ENCODE peak calls at places on chromosomes 2 and 18, in seven cellular contexts. V is mucosa of descending colon, Q is pancreas, S is GM23248, W is body of pancreas, R is transverse colon, K is adrenal gland. E is an unnamed sample.

GRCh38 chr2:19667085-19667484 is 234.7 kb downstream of the TTC32 start:
- DNase-seq in W (no peak), Q (no peak), S (peak; percentile 64), K (no peak), V (no peak), R (no peak), E (no peak)

GRCh38 chr2:152421521-152422367 is 86.8 kb downstream of the FMNL2 start:
- DNase-seq in Q (peak; percentile 38), V (peak; percentile 73), R (peak; percentile 48), K (peak; percentile 78), S (peak; percentile 98), W (peak; percentile 84), E (no peak)

GRCh38 chr2:183951636-183952035 is 646.7 kb upstream of the ZNF804A start:
- DNase-seq in K (no peak), W (no peak), S (no peak), R (no peak), V (no peak), Q (no peak), E (no peak)

GRCh38 chr2:6877402-6878305 is at the start of gene RSAD2:
- DNase-seq in R (peak; percentile 22), S (peak; percentile 66), W (peak; percentile 68), V (peak; percentile 67), Q (peak; percentile 51), K (peak; percentile 45), E (no peak)

GRCh38 chr18:58993260-58993659 is 128.6 kb downstream of the ZNF532 start:
- DNase-seq in K (no peak), V (no peak), Q (no peak), R (no peak), W (peak; percentile 20), S (peak; percentile 93), E (no peak)

GRCh38 chr18:62767321-62767720 is 52.0 kb downstream of the PHLPP1 start:
- DNase-seq in R (no peak), Q (no peak), K (no peak), S (peak; percentile 55), V (no peak), W (no peak), E (no peak)

GRCh38 chr2:105490204-105490603 is 91.4 kb upstream of the FHL2 start:
- DNase-seq in Q (no peak), V (no peak), S (no peak), W (peak; percentile 13), K (no peak), R (no peak), E (no peak)

GRCh38 chr2:41853427-41854191 is 194.2 kb upstream of the PKDCC start:
- DNase-seq in K (peak; percentile 78), Q (no peak), W (peak; percentile 66), S (peak; percentile 80), R (peak; percentile 51), V (peak; percentile 79), E (no peak)

GRCh38 chr2:176584333-176584732 is 315.1 kb downstream of the MTX2 start:
- DNase-seq in Q (peak; percentile 21), K (no peak), R (no peak), S (peak; percentile 82), V (peak; percentile 11), W (peak; percentile 6), E (no peak)

GRCh38 chr2:237600205-237600846 is 9.8 kb upstream of the RAB17 start:
- DNase-seq in V (no peak), W (peak; percentile 39), K (no peak), R (no peak), S (peak; percentile 84), Q (no peak), E (no peak)

GRCh38 chr2:37885329-37885993 is 39.6 kb upstream of the RMDN2 start:
- DNase-seq in W (no peak), K (no peak), Q (no peak), R (no peak), S (no peak), V (no peak), E (no peak)

GRCh38 chr2:80548469-80548868 is 243.9 kb upstream of the LRRTM1 start:
- DNase-seq in R (no peak), S (no peak), V (no peak), W (no peak), Q (no peak), K (no peak), E (no peak)

GRCh38 chr2:228827056-228827455 is 444.0 kb downstream of the PID1 start:
- DNase-seq in W (no peak), K (no peak), Q (no peak), R (no peak), S (peak; percentile 62), V (no peak), E (no peak)

GRCh38 chr2:150109912-150110311 is 377.6 kb downstream of the RND3 start:
- DNase-seq in R (no peak), V (no peak), W (no peak), S (no peak), K (no peak), Q (no peak), E (no peak)

GRCh38 chr2:179106342-179107178 is 56.6 kb upstream of the CCDC141 start:
- DNase-seq in W (peak; percentile 81), K (peak; percentile 48), Q (peak; percentile 50), V (peak; percentile 12), R (no peak), S (peak; percentile 97), E (no peak)

DNA sequence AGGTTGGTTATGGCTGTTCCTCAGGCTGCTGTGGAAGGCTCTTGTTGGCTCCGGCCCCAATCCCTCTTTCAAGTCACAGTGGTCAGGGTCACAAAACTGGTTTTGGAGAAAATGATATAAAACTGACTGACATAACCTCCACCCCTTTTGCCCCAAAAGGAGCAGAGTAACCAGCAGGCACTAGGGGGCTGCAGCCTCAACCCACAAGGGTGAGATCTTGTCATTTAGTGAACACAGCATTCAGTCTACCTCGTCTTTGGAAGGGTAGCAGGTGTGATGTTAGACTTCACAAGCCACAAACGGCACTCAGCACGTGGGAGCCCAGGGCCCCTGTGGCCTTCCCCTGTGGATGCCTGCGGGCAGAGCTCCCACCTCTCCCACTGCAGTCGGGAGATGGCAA is 372.1 kb upstream of the MYT1L start:
- DNase-seq in V (no peak), R (no peak), W (no peak), S (no peak), K (no peak), Q (no peak), E (no peak)
- H3K4me1 ChIP-seq in V (no peaks in the 10 kb centered on the region), R (no peaks in the 10 kb centered on the region), W (no peaks in the 10 kb centered on the region), S (no peaks in the 10 kb centered on the region), K (no peaks in the 10 kb centered on the region), Q (no peaks in the 10 kb centered on the region), E (no peaks in the 10 kb centered on the region)

GRCh38 chr2:168178925-168179324 is 68.5 kb downstream of the STK39 start:
- DNase-seq in Q (no peak), S (no peak), W (no peak), V (no peak), R (no peak), K (no peak), E (no peak)
- H3K4me3 ChIP-seq in Q (no peak overlapping the region), S (no peak overlapping the region), W (no peak overlapping the region), V (no peak overlapping the region), R (no peak overlapping the region), K (no peak overlapping the region), E (no peak overlapping the region)

GRCh38 chr2:12055219-12055618 is 308.8 kb downstream of the LPIN1 start:
- DNase-seq in Q (no peak), K (no peak), W (no peak), V (no peak), R (no peak), S (no peak), E (no peak)
- H3K4me1 ChIP-seq in Q (no peaks in the 10 kb centered on the region), K (peaks cover 6% of the 10 kb centered on the region), W (no peaks in the 10 kb centered on the region), V (no peaks in the 10 kb centered on the region), R (no peaks in the 10 kb centered on the region), S (peaks cover 28% of the 10 kb centered on the region), E (no peaks in the 10 kb centered on the region)

DNA sequence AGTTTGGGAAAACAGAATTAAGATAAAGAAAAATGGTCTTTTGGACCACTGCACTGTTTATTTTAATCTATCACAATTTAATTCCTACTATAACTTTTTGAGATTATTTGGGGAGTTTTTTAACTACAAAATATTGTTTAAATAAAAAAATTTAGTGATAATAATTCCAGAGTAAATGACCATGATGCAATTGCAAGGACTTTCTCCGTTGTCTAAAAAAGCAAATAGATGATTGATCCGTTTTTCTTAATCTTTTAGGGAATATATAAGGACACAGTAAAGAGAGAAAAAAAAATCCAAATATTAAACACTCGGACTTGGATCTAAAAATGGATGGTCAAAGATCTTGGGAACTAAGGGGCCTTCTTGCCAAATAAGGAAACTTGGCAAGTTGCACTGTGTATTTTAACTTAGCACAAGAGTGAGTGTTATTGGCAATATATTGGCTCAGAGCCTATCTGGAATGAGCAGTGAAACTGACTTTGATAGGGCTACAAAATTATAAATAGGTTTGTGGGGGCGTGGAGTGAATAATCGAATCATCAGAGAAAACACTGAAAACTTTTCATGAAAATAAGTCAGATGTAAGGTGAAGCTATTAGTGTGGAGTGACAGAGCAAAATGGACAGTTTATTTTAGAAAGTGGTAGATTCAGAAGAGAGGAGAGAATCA is 2.0 kb downstream of the MAP3K20 start:
- DNase-seq in S (peak; percentile 49), Q (no peak), W (no peak), R (no peak), V (no peak), K (no peak), E (no peak)
- H3K4me3 ChIP-seq in S (peak overlapping the region; percentile 81), Q (no peak overlapping the region), W (no peak overlapping the region), R (peak overlapping the region; percentile 87), V (no peak overlapping the region), K (no peak overlapping the region), E (no peak overlapping the region)

DNA sequence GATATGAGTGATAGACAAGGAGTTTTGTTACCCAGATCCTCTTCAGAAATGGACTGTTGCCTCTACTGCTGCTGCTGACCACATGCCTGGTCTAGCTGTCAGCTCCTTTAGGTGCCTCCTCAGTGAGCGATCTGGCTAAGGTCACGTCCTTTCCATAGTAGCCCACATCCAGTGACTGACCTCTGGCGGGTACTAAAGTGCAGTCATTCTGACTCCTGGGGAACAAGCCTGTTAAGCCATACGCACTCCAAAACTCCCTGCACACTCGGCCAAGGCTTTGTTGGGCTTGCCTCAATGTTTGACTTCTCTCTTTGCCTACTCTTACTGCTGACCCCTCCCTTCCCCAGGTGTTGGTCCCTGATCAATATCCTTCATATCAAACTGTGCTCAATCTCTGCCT is 685.2 kb downstream of the IRS1 start:
- DNase-seq in R (no peak), S (no peak), Q (no peak), K (no peak), V (no peak), W (no peak), E (no peak)
- H3K4me1 ChIP-seq in R (no peaks in the 10 kb centered on the region), S (peaks cover 46% of the 10 kb centered on the region), Q (peaks cover 3% of the 10 kb centered on the region), K (peaks cover 23% of the 10 kb centered on the region), V (no peaks in the 10 kb centered on the region), W (no peaks in the 10 kb centered on the region), E (no peaks in the 10 kb centered on the region)

DNA sequence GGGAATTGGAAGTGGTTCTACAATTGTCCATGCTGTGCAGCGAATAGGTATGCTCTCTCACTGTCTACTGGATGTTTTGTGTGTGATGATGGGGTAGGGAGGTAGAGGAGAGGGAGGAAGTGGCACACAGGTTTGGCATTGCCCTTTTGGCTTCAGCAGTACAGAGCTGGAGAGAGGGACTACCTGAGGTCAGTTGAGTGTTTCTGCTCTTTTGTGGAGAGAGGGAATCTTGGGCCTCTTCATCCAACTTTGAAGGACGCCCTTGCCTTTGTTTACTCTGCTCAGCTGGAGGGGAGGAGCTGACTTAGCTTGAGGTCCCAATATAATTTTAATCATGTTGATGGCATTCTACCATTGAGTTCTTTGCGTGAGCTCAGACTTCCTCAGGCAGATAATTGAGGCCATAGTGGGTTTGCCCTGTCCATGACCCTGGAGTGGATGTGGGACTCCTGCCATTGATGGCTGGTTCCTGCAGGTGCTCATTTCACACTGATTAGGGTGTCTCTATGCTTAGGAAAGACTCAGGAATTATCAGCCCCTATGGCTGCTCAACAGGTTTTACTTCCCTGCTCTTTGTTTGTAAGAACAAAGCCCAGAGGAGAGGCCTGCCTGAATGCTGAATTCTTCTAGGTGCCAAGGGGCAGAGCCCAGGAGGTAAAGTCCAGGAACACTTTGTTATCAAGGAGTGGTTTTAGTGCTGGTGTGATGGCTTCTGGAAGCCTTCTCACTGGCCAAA is 7.2 kb downstream of the RPIA start:
- DNase-seq in V (peak; percentile 82), W (peak; percentile 94), Q (peak; percentile 86), S (no peak), K (no peak), R (peak; percentile 74), E (no peak)
- H3K4me3 ChIP-seq in V (no peak overlapping the region), W (no peak overlapping the region), Q (no peak overlapping the region), S (no peak overlapping the region), K (no peak overlapping the region), R (no peak overlapping the region), E (no peak overlapping the region)

E was measured in effector memory CD4-positive, alpha-beta T cell.